ENCODE peak calls at places on chromosomes 2 and 18, in six cellular contexts. S is SJSA1; Y is activated CD8-positive, alpha-beta memory T cell treated with anti-CD3 and anti-CD28 coated beads for 1 hour; L is neural progenitor cell; A is dorsolateral prefrontal cortex; C is kidney glomerular epithelial cell. O is an unnamed sample.
A peak's percentile ranks its signal among the peaks of the same experiment; 100 is the strongest.

GRCh38 chr18:57813245-57813644 is 10.1 kb upstream of the ATP8B1 start:
- DNase-seq in C (peak; percentile 86), A (no peak), L (no peak), S (peak; percentile 79), Y (no peak), O (peak; percentile 18)

GRCh38 chr18:9765505-9765904 is 57.4 kb downstream of the RAB31 start:
- DNase-seq in Y (no peak), C (no peak), L (no peak), A (no peak), S (no peak), O (no peak)

GRCh38 chr2:120463527-120463926 is 117.6 kb downstream of the INHBB start:
- DNase-seq in C (no peak), S (no peak), A (no peak), Y (no peak), L (peak; percentile 21), O (no peak)

GRCh38 chr2:235078914-235079472 is 127.2 kb downstream of the SH3BP4 start:
- DNase-seq in C (no peak), A (no peak), Y (no peak), S (no peak), L (no peak), O (no peak)

GRCh38 chr2:118197011-118197695 is 108.9 kb downstream of the INSIG2 start:
- DNase-seq in C (no peak), Y (no peak), S (no peak), A (no peak), L (no peak), O (peak; percentile 59)

GRCh38 chr2:72963423-72964145 is 46.3 kb downstream of the EMX1 start:
- DNase-seq in L (peak; percentile 50), S (no peak), C (no peak), A (no peak), Y (no peak), O (peak; percentile 82)

GRCh38 chr2:237669628-237670351 is 42.4 kb downstream of the LRRFIP1 start:
- DNase-seq in L (no peak), A (no peak), Y (no peak), S (peak; percentile 77), C (peak; percentile 98), O (no peak)

GRCh38 chr2:186486651-186487647 is 889 bp downstream of the ZC3H15 start:
- DNase-seq in Y (no peak), L (peak; percentile 36), A (no peak), C (no peak), S (no peak), O (no peak)

GRCh38 chr2:10762651-10763460 is 41.4 kb downstream of the ATP6V1C2 start:
- DNase-seq in C (no peak), A (no peak), Y (no peak), L (no peak), S (no peak), O (no peak)

GRCh38 chr2:146295080-146295670 is 1549.7 kb upstream of the ACVR2A start:
- DNase-seq in S (no peak), C (no peak), Y (no peak), L (no peak), A (no peak), O (no peak)

GRCh38 chr18:14074187-14074586 is 58.0 kb downstream of the ZNF519 start:
- DNase-seq in A (no peak), L (peak; percentile 25), Y (no peak), S (no peak), C (no peak), O (peak; percentile 53)

GRCh38 chr2:181570833-181571661 is 85.9 kb downstream of the CERKL start:
- DNase-seq in S (no peak), C (no peak), L (no peak), Y (no peak), A (no peak), O (no peak)

GRCh38 chr2:144099746-144100438 is 420.0 kb downstream of the ZEB2 start:
- DNase-seq in L (no peak), C (no peak), Y (no peak), S (peak; percentile 77), A (no peak), O (no peak)

GRCh38 chr2:60385648-60386047 is 167.8 kb downstream of the BCL11A start:
- DNase-seq in S (no peak), L (no peak), C (no peak), A (no peak), Y (no peak), O (no peak)

GRCh38 chr18:13108330-13108729 is 110.2 kb upstream of the LDLRAD4 start:
- DNase-seq in Y (no peak), A (no peak), C (no peak), L (no peak), S (no peak), O (no peak)

GRCh38 chr18:31497711-31498449 is at the start of gene DSG2:
- DNase-seq in L (peak; percentile 85), A (no peak), S (peak; percentile 73), C (peak; percentile 38), Y (no peak), O (peak; percentile 92)

GRCh38 chr18:78860117-78860516 is 119.5 kb upstream of the SALL3 start:
- DNase-seq in A (no peak), Y (no peak), S (no peak), L (no peak), C (no peak), O (no peak)

GRCh38 chr2:108823286-108823685 is 36.7 kb downstream of the CCDC138 start:
- DNase-seq in L (no peak), C (no peak), A (no peak), S (no peak), Y (no peak), O (no peak)

GRCh38 chr2:33123216-33123615 is 176.5 kb downstream of the LTBP1 start:
- DNase-seq in L (no peak), A (no peak), C (no peak), Y (no peak), S (no peak), O (no peak)

GRCh38 chr18:30696201-30696600 is 346.3 kb downstream of the DSC3 start:
- DNase-seq in C (no peak), Y (no peak), A (no peak), S (no peak), L (no peak), O (no peak)

GRCh38 chr2:70541481-70542020 is 12.1 kb downstream of the TGFA start:
- DNase-seq in S (no peak), L (peak; percentile 33), C (peak; percentile 51), A (no peak), Y (no peak), O (no peak)

GRCh38 chr18:58581265-58581664 is 47.6 kb downstream of the ALPK2 start:
- DNase-seq in A (no peak), L (no peak), S (peak; percentile 81), Y (no peak), C (peak; percentile 85), O (peak; percentile 59)

O was measured in iPS-NIHi11.